ENCODE peak calls at places on chromosomes 1 and 21, in four cellular contexts. A, C, X and O are unnamed samples.

GRCh38 chr1:17561561-17561985 is 22.1 kb downstream of the ARHGEF10L start:
- DNase-seq in A (no peak), C (no peak), X (no peak), O (no peak)

GRCh38 chr1:223504741-223505140 is 111.5 kb downstream of the CCDC185 start:
- DNase-seq in A (no peak), C (no peak), X (no peak), O (no peak)

GRCh38 chr1:235831148-235831547 is 35.6 kb downstream of the LYST start:
- DNase-seq in A (no peak), C (no peak), X (no peak), O (no peak)

GRCh38 chr1:66623812-66624211 is 89.9 kb downstream of the SGIP1 start:
- DNase-seq in A (no peak), C (no peak), X (no peak), O (no peak)

GRCh38 chr1:116286541-116286971 is 86.5 kb upstream of the ATP1A1 start:
- DNase-seq in A (no peak), C (no peak), X (no peak), O (no peak)

GRCh38 chr1:243471754-243472725 is 216.2 kb downstream of the SDCCAG8 start:
- DNase-seq in A (no peak), C (no peak), X (no peak), O (no peak)

GRCh38 chr1:22132517-22133235 is 10.2 kb downstream of the WNT4 start:
- DNase-seq in A (no peak), C (no peak), X (no peak), O (no peak)

GRCh38 chr1:220990417-220991337 is 111.4 kb downstream of the HLX start:
- DNase-seq in A (no peak), C (no peak), X (no peak), O (no peak)

GRCh38 chr1:110190282-110190929 is 19.7 kb upstream of the KCNC4 start:
- DNase-seq in A (no peak), C (no peak), X (no peak), O (no peak)

GRCh38 chr1:117210831-117211261 is at the start of gene VTCN1:
- DNase-seq in A (peak; percentile 80), C (no peak), X (no peak), O (no peak)

GRCh38 chr1:38724160-38725131 is 135.1 kb downstream of the RRAGC start:
- DNase-seq in A (peak; percentile 42), C (no peak), X (no peak), O (no peak)

GRCh38 chr1:100463809-100464424 is 74.0 kb upstream of the GPR88 start:
- DNase-seq in A (peak; percentile 80), C (peak; percentile 54), X (peak; percentile 74), O (peak; percentile 81)

GRCh38 chr1:98211271-98211840 is 290.5 kb upstream of the DPYD start:
- DNase-seq in A (no peak), C (no peak), X (no peak), O (no peak)

GRCh38 chr1:39761016-39761415 is 10.1 kb downstream of the OXCT2 start:
- DNase-seq in A (no peak), C (no peak), X (no peak), O (no peak)

GRCh38 chr1:28811766-28812668 is at the start of gene OPRD1:
- DNase-seq in A (no peak), C (peak; percentile 79), X (no peak), O (peak; percentile 75)

GRCh38 chr1:95098196-95098595 is 19.0 kb upstream of the TLCD4 start:
- DNase-seq in A (no peak), C (no peak), X (no peak), O (no peak)

GRCh38 chr1:101592861-101593260 is 356.0 kb downstream of the S1PR1 start:
- DNase-seq in A (no peak), C (no peak), X (no peak), O (no peak)

GRCh38 chr1:206030714-206031113 is 7.0 kb upstream of the CTSE start:
- DNase-seq in A (peak; percentile 91), C (peak; percentile 59), X (peak; percentile 93), O (peak; percentile 80)

DNA sequence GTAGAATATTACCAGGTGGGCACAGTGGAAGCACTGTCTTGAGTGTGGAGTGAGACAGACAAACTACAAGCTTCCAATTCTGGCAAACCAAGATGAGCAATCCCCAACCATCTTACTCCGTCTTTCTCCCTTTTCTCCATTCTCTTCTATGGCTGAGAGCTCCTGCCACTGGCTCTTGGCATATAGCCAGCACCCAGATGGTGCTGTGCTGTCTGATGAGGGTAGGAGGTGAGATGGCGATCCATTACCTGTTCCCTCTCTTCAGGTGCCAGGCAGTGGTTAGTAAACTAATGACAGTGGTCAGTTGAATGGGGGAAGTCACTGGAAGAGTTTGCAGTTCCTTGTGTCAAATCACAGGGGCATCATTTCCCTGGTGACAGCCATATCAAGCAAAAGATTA is 108.4 kb downstream of the FNBP1L start:
- DNase-seq in A (no peak), C (no peak), X (no peak), O (no peak)
- TF ChIP-seq EZH2phosphoT487 in A (no peak), C (no peak), X (no peak), O (no peak)

DNA sequence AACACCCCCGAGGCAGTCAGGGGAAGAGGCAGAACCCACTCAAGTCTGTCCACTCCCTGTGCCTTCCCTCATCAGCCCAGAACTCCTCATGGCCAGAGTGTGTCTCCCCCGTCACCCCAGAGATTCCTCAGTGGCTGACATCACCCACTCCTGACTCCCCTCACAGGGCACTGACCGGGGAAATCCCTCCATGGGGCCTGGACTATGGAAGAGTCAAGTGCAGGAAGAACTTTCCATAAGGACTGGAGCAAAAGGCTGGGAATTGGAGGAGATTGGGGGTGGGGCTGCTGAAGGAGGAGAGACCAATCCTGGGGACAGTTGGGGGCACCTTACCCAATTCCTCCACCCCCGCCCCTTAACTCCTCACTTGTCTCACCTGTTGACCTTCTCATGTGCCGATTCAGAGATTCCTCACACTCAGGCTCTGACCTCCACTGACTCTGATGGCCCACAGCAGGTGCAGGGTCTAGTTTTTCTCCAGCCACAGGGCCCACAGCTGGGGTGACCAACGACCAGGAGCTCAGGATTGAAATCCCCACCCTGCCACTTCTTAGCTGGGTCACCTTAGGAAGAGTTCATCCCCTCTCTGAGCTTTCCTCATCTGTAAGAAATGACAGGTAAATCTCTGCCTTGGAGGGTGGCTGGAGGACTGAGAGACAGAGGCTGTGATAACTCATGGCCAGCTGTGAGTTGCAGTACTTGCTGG is 481 bp upstream of the EXTL1 start:
- DNase-seq in A (no peak), C (no peak), X (no peak), O (no peak)
- H2AFZ ChIP-seq in A (no peak overlapping the region), C (no peak overlapping the region), X (no peak overlapping the region), O (peak overlapping the region; percentile 59)

DNA sequence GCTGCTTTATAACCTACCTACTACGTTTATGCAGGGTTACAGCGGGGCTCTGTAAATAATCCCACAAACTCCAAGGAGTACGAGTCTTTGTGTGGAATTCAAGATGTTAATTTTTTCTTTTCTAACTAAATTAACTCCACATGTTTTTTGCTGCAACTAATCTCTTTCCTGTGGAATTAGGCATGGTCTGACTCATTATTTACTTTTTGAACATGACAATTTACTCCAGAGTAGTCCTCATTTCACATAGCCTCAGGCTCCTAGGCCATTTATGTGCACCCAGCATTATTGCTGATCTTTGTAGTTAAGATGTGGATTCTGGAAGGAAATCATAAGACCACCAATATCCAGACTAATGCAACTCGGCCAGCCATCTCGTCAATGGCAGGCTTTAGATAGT is 784.9 kb downstream of the LTN1 start:
- DNase-seq in A (no peak), C (peak; percentile 12), X (no peak), O (no peak)
- TF ChIP-seq EZH2phosphoT487 in A (no peak), C (no peak), X (no peak), O (no peak)

GRCh38 chr1:228689255-228689654 is 46.0 kb upstream of the RHOU start:
- DNase-seq in A (no peak), C (no peak), X (no peak), O (no peak)
- H2AFZ ChIP-seq in A (no peak overlapping the region), C (no peak overlapping the region), X (no peak overlapping the region), O (no peak overlapping the region)

GRCh38 chr1:230618537-230618936 is 23.7 kb upstream of the COG2 start:
- DNase-seq in A (no peak), C (no peak), X (no peak), O (no peak)
- TF ChIP-seq EZH2phosphoT487 in A (no peak), C (no peak), X (no peak), O (no peak)

GRCh38 chr1:151718011-151718431 is 1.4 kb upstream of the CELF3 start:
- DNase-seq in A (no peak), C (no peak), X (no peak), O (no peak)

GRCh38 chr1:151720974-151721787 is at the start of gene RIIAD1:
- DNase-seq in A (peak; percentile 44), C (peak; percentile 93), X (peak; percentile 56), O (peak; percentile 89)

GRCh38 chr1:151721788-151722510 is 627 bp downstream of the RIIAD1 start:
- DNase-seq in A (no peak), C (no peak), X (no peak), O (no peak)

GRCh38 chr1:151718666-151719065 is 2.1 kb upstream of the CELF3 start:
- DNase-seq in A (no peak), C (no peak), X (no peak), O (no peak)

DNA sequence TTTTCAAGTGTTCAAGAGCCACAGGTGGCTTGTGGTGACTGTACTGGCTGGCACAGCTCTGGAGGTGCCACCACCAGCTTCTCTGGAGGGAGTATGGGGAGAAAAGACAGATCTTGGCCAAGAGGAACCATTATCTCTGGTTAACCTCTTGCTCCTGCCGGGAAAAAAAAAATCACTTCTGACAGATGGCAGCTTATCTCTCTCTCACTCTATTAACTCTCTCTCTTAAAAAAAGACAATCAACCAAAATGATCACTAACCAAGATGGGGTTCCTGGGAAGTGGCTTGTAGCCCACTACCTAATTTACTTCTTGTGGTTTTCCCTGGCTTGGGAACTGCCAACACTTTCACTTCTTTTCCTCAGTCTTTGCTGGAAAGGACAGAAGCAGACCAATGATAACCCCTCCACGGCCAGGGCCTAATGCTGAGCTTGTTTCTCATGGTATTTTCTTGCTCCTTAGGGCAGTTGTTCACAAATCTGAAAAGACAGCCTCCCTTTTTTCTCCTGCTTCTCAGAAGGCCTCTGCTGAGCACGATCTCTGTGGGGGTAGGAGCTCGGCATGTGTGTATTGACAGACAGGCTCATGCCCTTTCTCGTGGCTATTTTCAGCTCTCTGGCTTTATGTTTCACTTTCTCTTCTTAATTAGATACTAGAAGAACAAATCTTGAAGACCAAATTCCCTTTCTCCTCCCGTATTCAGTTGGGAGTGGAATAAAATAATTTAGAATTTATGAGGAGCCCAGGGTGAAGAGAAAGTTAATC is 950 bp upstream of the RIIAD1 start:
- DNase-seq in A (no peak), C (no peak), X (peak; percentile 10), O (no peak)
- H2AFZ ChIP-seq in A (no peak overlapping the region), C (peak overlapping the region; percentile 45), X (peak overlapping the region; percentile 60), O (no peak overlapping the region)

GRCh38 chr1:217106231-217106630 is 383.0 kb upstream of the ESRRG start:
- DNase-seq in A (peak; percentile 10), C (no peak), X (no peak), O (no peak)
- TF ChIP-seq EZH2phosphoT487 in A (no peak), C (no peak), X (no peak), O (no peak)

GRCh38 chr21:42174173-42174572 is 44.8 kb upstream of the ABCG1 start:
- DNase-seq in A (no peak), C (no peak), X (peak; percentile 47), O (no peak)
- H2AFZ ChIP-seq in A (no peak overlapping the region), C (no peak overlapping the region), X (peak overlapping the region; percentile 34), O (no peak overlapping the region)